ENCODE peak calls at places on chromosomes 16 and 17, in seven cellular contexts. A is HFF-Myc; G is GM13977; B is CD8-positive, alpha-beta T cell; W is psoas muscle; O is fibroblast of lung; Z is neural progenitor cell. M is an unnamed sample.

GRCh38 chr17:12536021-12536420 is 129.7 kb upstream of the MYOCD start:
- DNase-seq in A (no peak), G (no peak), B (no peak), W (no peak), O (no peak), Z (no peak), M (no peak)

GRCh38 chr17:72556944-72557826 is 436.4 kb downstream of the SOX9 start:
- DNase-seq in A (peak; percentile 25), G (peak; percentile 84), B (peak; percentile 47), W (peak; percentile 63), O (peak; percentile 56), Z (peak; percentile 88), M (peak; percentile 84)

GRCh38 chr16:27366687-27367462 is 35.1 kb upstream of the IL21R start:
- DNase-seq in A (no peak), G (peak; percentile 48), B (no peak), W (no peak), O (no peak), Z (no peak), M (no peak)

GRCh38 chr16:27740496-27741201 is 190.7 kb downstream of the KATNIP start:
- DNase-seq in A (no peak), G (no peak), B (no peak), W (no peak), O (no peak), Z (no peak), M (no peak)

GRCh38 chr17:78364436-78365281 is 4.8 kb upstream of the SOCS3 start:
- DNase-seq in A (no peak), G (no peak), B (no peak), W (no peak), O (no peak), Z (peak; percentile 81), M (no peak)

GRCh38 chr16:6642271-6642670 is 690.4 kb upstream of the RBFOX1 start:
- DNase-seq in A (no peak), G (no peak), B (no peak), W (no peak), O (no peak), Z (no peak), M (no peak)

GRCh38 chr17:54891176-54891821 is 9.4 kb upstream of the TOM1L1 start:
- DNase-seq in A (peak; percentile 48), G (peak; percentile 21), B (no peak), W (no peak), O (peak; percentile 77), Z (peak; percentile 80), M (peak; percentile 22)

GRCh38 chr17:61416540-61417363 is 17.1 kb downstream of the TBX2 start:
- DNase-seq in A (peak; percentile 77), G (peak; percentile 87), B (peak; percentile 59), W (peak; percentile 93), O (peak; percentile 91), Z (peak; percentile 96), M (peak; percentile 96)

GRCh38 chr16:27273330-27273669 is 4.7 kb upstream of the NSMCE1 start:
- DNase-seq in A (no peak), G (no peak), B (no peak), W (no peak), O (no peak), Z (no peak), M (no peak)

GRCh38 chr17:70022175-70022574 is 52.9 kb upstream of the KCNJ16 start:
- DNase-seq in A (no peak), G (no peak), B (no peak), W (no peak), O (peak; percentile 9), Z (no peak), M (no peak)

GRCh38 chr16:79897444-79898146 is 297.1 kb upstream of the MAF start:
- DNase-seq in A (no peak), G (no peak), B (no peak), W (no peak), O (peak; percentile 51), Z (no peak), M (no peak)

GRCh38 chr16:56892705-56893104 is 27.7 kb downstream of the SLC12A3 start:
- DNase-seq in A (no peak), G (no peak), B (no peak), W (no peak), O (no peak), Z (no peak), M (no peak)

GRCh38 chr17:5373112-5373511 is 46.4 kb downstream of the NUP88 start:
- DNase-seq in A (no peak), G (no peak), B (no peak), W (no peak), O (no peak), Z (no peak), M (no peak)

GRCh38 chr17:56937688-56938087 is 23.2 kb downstream of the COIL start:
- DNase-seq in A (no peak), G (no peak), B (no peak), W (no peak), O (no peak), Z (no peak), M (no peak)

GRCh38 chr17:57943140-57943539 is 12.1 kb downstream of the CUEDC1 start:
- DNase-seq in A (no peak), G (no peak), B (no peak), W (peak; percentile 20), O (no peak), Z (no peak), M (no peak)

GRCh38 chr16:73956592-73957495 is 339.8 kb upstream of the PSMD7 start:
- DNase-seq in A (peak; percentile 54), G (peak; percentile 48), B (peak; percentile 15), W (no peak), O (peak; percentile 83), Z (peak; percentile 81), M (peak; percentile 70)
- TF ChIP-seq CTCF in A (peak; percentile 88), G (peak; percentile 78), B (peak; percentile 61), W (peak; percentile 72), O (peak; percentile 94), Z (peak; percentile 96), M (peak; percentile 87)

DNA sequence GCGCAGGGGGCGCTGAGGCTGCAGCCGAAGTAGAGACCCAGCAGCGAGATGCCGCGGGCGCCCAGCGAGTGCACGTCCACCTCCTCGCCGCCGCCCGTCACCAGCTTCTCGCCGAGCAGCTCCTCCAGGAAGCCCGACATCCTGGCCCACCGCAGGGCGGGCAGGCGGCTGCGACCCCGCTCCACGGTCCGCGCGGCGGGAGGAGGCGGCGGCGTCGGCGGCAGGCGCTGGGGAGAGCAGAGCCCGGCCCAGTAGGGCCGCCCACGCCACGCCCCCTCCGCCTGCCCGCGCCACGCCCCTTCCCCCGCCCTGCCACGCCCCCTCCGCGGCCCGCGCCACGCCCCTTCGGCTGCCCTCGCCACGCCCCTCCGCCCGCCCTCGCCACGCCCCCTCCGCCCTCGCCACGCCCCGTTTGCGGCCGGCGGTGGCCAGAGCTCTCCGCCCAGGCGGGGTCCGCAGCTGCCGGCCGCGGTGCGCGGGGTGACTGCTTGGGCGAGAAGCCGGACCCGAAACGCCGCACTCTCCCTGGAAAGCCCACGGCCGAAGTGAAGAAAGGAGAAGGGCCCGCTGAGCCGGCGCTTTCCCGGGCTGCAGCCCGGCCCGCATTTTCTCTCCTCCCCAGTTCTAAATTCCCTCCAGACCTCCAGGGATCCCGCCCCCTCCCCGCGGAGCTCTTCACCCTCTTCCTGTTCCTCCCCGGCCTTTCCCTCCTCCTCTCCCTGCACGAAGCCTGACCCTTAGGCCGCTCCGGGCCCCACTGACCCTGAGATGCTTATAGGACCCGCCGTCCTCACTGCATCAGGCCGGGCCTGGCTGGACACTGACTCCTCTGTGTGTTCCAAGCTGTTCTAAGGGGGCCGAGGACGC is at the start of gene NXN:
- DNase-seq in A (no peak), G (peak; percentile 99), B (peak; percentile 94), W (peak; percentile 95), O (peak; percentile 74), Z (peak; percentile 94), M (peak; percentile 95)
- TF ChIP-seq CTCF in A (no peak), G (no peak), B (no peak), W (peak; percentile 33), O (no peak), Z (peak; percentile 27), M (no peak)

GRCh38 chr17:40714473-40714872 is 10.9 kb upstream of the KRT24 start:
- DNase-seq in A (no peak), G (no peak), B (no peak), W (no peak), O (no peak), Z (peak; percentile 11), M (peak; percentile 28)
- TF ChIP-seq CTCF in A (no peak), G (peak; percentile 29), B (no peak), W (no peak), O (no peak), Z (peak; percentile 22), M (no peak)

GRCh38 chr17:71461504-71462197 is 659.2 kb upstream of the SOX9 start:
- DNase-seq in A (no peak), G (no peak), B (no peak), W (no peak), O (no peak), Z (peak; percentile 76), M (no peak)

GRCh38 chr17:71458322-71458721 is 662.5 kb upstream of the SOX9 start:
- DNase-seq in A (no peak), G (no peak), B (no peak), W (no peak), O (no peak), Z (no peak), M (no peak)

GRCh38 chr17:71455219-71455618 is 665.6 kb upstream of the SOX9 start:
- DNase-seq in A (no peak), G (no peak), B (no peak), W (no peak), O (no peak), Z (no peak), M (no peak)

GRCh38 chr17:71464241-71464640 is 656.6 kb upstream of the SOX9 start:
- DNase-seq in A (no peak), G (no peak), B (no peak), W (no peak), O (no peak), Z (no peak), M (no peak)

GRCh38 chr17:71460943-71461342 is 659.9 kb upstream of the SOX9 start:
- DNase-seq in A (no peak), G (no peak), B (no peak), W (no peak), O (peak; percentile 55), Z (peak; percentile 43), M (peak; percentile 27)
- TF ChIP-seq CTCF in A (peak; percentile 54), G (no peak), B (no peak), W (peak; percentile 17), O (peak; percentile 55), Z (peak; percentile 63), M (peak; percentile 40)

DNA sequence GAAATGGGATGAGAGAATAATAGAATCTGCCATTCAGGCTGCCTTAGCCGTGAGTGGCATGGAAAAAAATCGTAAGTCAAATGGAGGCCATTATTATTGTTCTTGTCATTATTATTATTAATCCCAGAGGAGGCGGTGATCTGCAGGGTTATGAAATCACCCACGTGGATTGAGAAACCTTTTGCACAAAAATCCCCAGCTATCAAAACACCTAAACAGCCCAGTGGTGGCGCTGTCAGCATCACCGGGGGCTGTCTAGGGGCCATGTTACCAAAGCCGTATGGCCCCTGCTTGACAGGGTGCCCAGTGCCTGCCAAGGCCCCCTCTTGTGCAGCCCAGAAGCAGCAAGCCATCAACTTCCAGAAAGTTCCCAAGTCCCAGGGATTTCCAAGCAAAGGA is 25.2 kb downstream of the CNGB1 start:
- DNase-seq in A (no peak), G (no peak), B (no peak), W (no peak), O (no peak), Z (no peak), M (no peak)
- TF ChIP-seq CTCF in A (peak; percentile 23), G (no peak), B (no peak), W (no peak), O (no peak), Z (peak; percentile 32), M (peak; percentile 11)